ENCODE peak calls at places on chromosomes 5 and 9, in five cellular contexts. One of them, this sample, is unnamed. For H3K4me1, the result is how much of the 10 kb centered on the place peaks cover.

GRCh38 chr5:131538177-131538593 is 96.8 kb downstream of the RAPGEF6 start:
- DNase-seq in ascending aorta: no peak
- DNase-seq in uterus: no peak
- DNase-seq in tibial artery: no peak
- DNase-seq in breast epithelium: no peak
- DNase-seq in this sample: no peak

GRCh38 chr9:107750741-107751521 is 261.4 kb upstream of the KLF4 start:
- DNase-seq in uterus: peak
- DNase-seq in ascending aorta: peak
- DNase-seq in breast epithelium: peak
- DNase-seq in tibial artery: peak
- DNase-seq in this sample: peak

GRCh38 chr9:83623634-83623991 is 670 bp downstream of the IDNK start:
- DNase-seq in breast epithelium: no peak
- DNase-seq in tibial artery: no peak
- DNase-seq in uterus: no peak
- DNase-seq in ascending aorta: no peak
- DNase-seq in this sample: no peak

GRCh38 chr9:128159073-128159783 is 837 bp upstream of the BBLN start:
- DNase-seq in uterus: peak
- DNase-seq in tibial artery: no peak
- DNase-seq in breast epithelium: no peak
- DNase-seq in ascending aorta: no peak
- DNase-seq in this sample: no peak

GRCh38 chr5:93572773-93573626 is 8.0 kb downstream of the NR2F1-AS1 start:
- DNase-seq in ascending aorta: no peak
- DNase-seq in tibial artery: no peak
- DNase-seq in breast epithelium: no peak
- DNase-seq in uterus: no peak
- DNase-seq in this sample: peak

GRCh38 chr9:2605246-2605645 is 16.3 kb upstream of the VLDLR start:
- DNase-seq in tibial artery: no peak
- DNase-seq in uterus: no peak
- DNase-seq in breast epithelium: no peak
- DNase-seq in ascending aorta: no peak
- DNase-seq in this sample: no peak

GRCh38 chr5:154755361-154756202 is at the start of gene LARP1:
- DNase-seq in ascending aorta: no peak
- DNase-seq in tibial artery: no peak
- DNase-seq in uterus: no peak
- DNase-seq in breast epithelium: no peak
- DNase-seq in this sample: peak

GRCh38 chr5:143887302-143887638 is 75.3 kb downstream of the HMHB1 start:
- DNase-seq in tibial artery: peak
- DNase-seq in ascending aorta: no peak
- DNase-seq in breast epithelium: peak
- DNase-seq in uterus: no peak
- DNase-seq in this sample: peak

GRCh38 chr9:131731237-131731995 is 8.5 kb downstream of the RAPGEF1 start:
- DNase-seq in uterus: no peak
- DNase-seq in tibial artery: no peak
- DNase-seq in breast epithelium: no peak
- DNase-seq in ascending aorta: no peak
- DNase-seq in this sample: no peak

GRCh38 chr5:88669314-88669713 is 213.7 kb downstream of the MEF2C start:
- DNase-seq in tibial artery: no peak
- DNase-seq in uterus: no peak
- DNase-seq in breast epithelium: no peak
- DNase-seq in ascending aorta: no peak
- DNase-seq in this sample: no peak

GRCh38 chr9:19618816-19619215 is 170.0 kb downstream of the SLC24A2 start:
- DNase-seq in breast epithelium: no peak
- DNase-seq in uterus: no peak
- DNase-seq in tibial artery: no peak
- DNase-seq in ascending aorta: no peak
- DNase-seq in this sample: no peak

GRCh38 chr5:107310181-107310580 is 360.6 kb downstream of the EFNA5 start:
- DNase-seq in breast epithelium: no peak
- DNase-seq in tibial artery: no peak
- DNase-seq in ascending aorta: no peak
- DNase-seq in uterus: no peak
- DNase-seq in this sample: no peak

GRCh38 chr5:59665086-59665831 is 228.3 kb downstream of the PDE4D start:
- DNase-seq in tibial artery: no peak
- DNase-seq in breast epithelium: no peak
- DNase-seq in ascending aorta: no peak
- DNase-seq in uterus: no peak
- DNase-seq in this sample: no peak

GRCh38 chr5:22754155-22754554 is 99.0 kb downstream of the CDH12 start:
- DNase-seq in uterus: no peak
- DNase-seq in ascending aorta: no peak
- DNase-seq in breast epithelium: no peak
- DNase-seq in tibial artery: no peak
- DNase-seq in this sample: no peak

GRCh38 chr5:170313344-170313743 is 15.8 kb upstream of the LCP2 start:
- DNase-seq in breast epithelium: no peak
- DNase-seq in ascending aorta: no peak
- DNase-seq in uterus: no peak
- DNase-seq in tibial artery: no peak
- DNase-seq in this sample: no peak
- TF ChIP-seq CTCF in breast epithelium: no peak
- TF ChIP-seq CTCF in ascending aorta: no peak
- TF ChIP-seq CTCF in uterus: no peak
- TF ChIP-seq CTCF in tibial artery: no peak
- TF ChIP-seq CTCF in this sample: no peak

GRCh38 chr5:112004867-112005532 is 248.0 kb upstream of the NREP start:
- DNase-seq in ascending aorta: no peak
- DNase-seq in uterus: no peak
- DNase-seq in breast epithelium: no peak
- DNase-seq in tibial artery: no peak
- DNase-seq in this sample: no peak
- H3K4me1 ChIP-seq in ascending aorta: under half
- H3K4me1 ChIP-seq in uterus: under half
- H3K4me1 ChIP-seq in breast epithelium: under half
- H3K4me1 ChIP-seq in tibial artery: under half
- H3K4me1 ChIP-seq in this sample: under half

DNA sequence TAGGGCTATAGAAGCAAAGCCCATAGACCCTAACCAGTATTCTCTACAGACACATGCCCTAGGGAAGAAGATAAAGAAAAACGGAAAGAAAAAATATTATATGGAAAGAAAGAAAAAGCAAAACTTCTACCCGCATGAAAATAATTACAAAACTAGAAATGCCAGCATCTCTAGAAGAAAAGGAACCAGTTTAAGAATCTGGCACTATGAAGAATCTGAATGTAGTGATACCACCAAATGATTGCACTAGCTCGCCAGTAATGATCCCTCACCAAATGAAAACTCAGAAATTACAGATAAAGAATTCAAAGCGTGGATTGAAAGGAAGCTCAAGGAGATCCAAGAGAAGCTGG is 341.9 kb upstream of the GRIA1 start:
- DNase-seq in ascending aorta: no peak
- DNase-seq in tibial artery: no peak
- DNase-seq in breast epithelium: no peak
- DNase-seq in uterus: no peak
- DNase-seq in this sample: no peak
- TF ChIP-seq CTCF in ascending aorta: no peak
- TF ChIP-seq CTCF in tibial artery: no peak
- TF ChIP-seq CTCF in breast epithelium: no peak
- TF ChIP-seq CTCF in uterus: no peak
- TF ChIP-seq CTCF in this sample: no peak

DNA sequence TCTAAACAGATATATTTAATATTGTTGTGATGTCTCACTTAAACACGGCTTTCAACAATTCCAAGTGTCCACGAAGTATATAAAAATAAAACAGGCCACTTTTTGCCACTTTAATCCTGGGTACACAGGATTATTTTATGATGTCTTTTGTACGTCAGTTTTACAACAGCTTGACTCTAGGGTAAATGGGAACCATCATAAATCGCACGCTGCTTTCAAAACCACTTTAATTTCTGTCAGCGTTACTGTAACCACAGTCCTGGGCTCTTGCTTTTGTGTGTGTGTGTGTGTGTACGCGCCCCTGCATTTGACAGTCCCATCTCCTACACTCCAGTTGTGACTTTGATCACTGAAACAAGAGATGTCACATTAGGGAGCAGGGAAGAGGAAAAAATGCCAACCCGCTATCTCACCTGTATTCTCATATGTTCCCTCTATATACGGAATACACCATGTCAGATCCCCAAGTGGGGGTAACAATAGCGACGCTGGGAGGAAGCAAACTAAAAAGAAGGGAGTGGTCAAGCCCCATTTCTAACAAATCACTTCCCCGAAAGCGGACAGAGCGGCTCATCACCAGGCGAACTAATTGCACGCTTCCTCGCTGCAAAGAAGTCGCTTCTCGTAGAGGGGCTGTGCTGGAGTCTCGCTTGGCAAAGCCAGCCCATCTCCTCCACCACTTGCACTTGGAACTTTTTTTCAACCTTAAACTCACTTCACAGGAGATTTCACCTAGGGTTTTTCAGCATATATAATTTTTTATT is 1.1 kb downstream of the BNC2 start:
- DNase-seq in breast epithelium: no peak
- DNase-seq in uterus: peak
- DNase-seq in tibial artery: peak
- DNase-seq in ascending aorta: no peak
- DNase-seq in this sample: no peak
- H3K4me1 ChIP-seq in breast epithelium: under half
- H3K4me1 ChIP-seq in uterus: under half
- H3K4me1 ChIP-seq in tibial artery: under half
- H3K4me1 ChIP-seq in ascending aorta: under half
- H3K4me1 ChIP-seq in this sample: under half

GRCh38 chr9:136776947-136777346 is 12.6 kb upstream of the LCN15 start:
- DNase-seq in ascending aorta: no peak
- DNase-seq in tibial artery: no peak
- DNase-seq in uterus: no peak
- DNase-seq in breast epithelium: no peak
- DNase-seq in this sample: no peak
- TF ChIP-seq CTCF in ascending aorta: no peak
- TF ChIP-seq CTCF in tibial artery: no peak
- TF ChIP-seq CTCF in uterus: no peak
- TF ChIP-seq CTCF in breast epithelium: no peak
- TF ChIP-seq CTCF in this sample: no peak

GRCh38 chr5:42461033-42461432 is 37.8 kb downstream of the GHR start:
- DNase-seq in tibial artery: no peak
- DNase-seq in uterus: no peak
- DNase-seq in breast epithelium: no peak
- DNase-seq in ascending aorta: no peak
- DNase-seq in this sample: no peak
- H3K4me1 ChIP-seq in tibial artery: under half
- H3K4me1 ChIP-seq in uterus: under half
- H3K4me1 ChIP-seq in breast epithelium: under half
- H3K4me1 ChIP-seq in ascending aorta: under half
- H3K4me1 ChIP-seq in this sample: under half

GRCh38 chr5:161077895-161078566 is 226.0 kb upstream of the ATP10B start:
- DNase-seq in uterus: no peak
- DNase-seq in tibial artery: no peak
- DNase-seq in breast epithelium: no peak
- DNase-seq in ascending aorta: no peak
- DNase-seq in this sample: no peak
- TF ChIP-seq CTCF in uterus: no peak
- TF ChIP-seq CTCF in tibial artery: no peak
- TF ChIP-seq CTCF in breast epithelium: no peak
- TF ChIP-seq CTCF in ascending aorta: no peak
- TF ChIP-seq CTCF in this sample: no peak

GRCh38 chr5:140214831-140215230 is 39.8 kb downstream of the CYSTM1 start:
- DNase-seq in uterus: no peak
- DNase-seq in tibial artery: no peak
- DNase-seq in ascending aorta: no peak
- DNase-seq in breast epithelium: no peak
- DNase-seq in this sample: no peak

GRCh38 chr5:140216468-140217074 is 41.6 kb downstream of the CYSTM1 start:
- DNase-seq in uterus: no peak
- DNase-seq in breast epithelium: no peak
- DNase-seq in ascending aorta: no peak
- DNase-seq in tibial artery: no peak
- DNase-seq in this sample: no peak

GRCh38 chr5:140220032-140220697 is 45.2 kb downstream of the CYSTM1 start:
- DNase-seq in uterus: no peak
- DNase-seq in ascending aorta: no peak
- DNase-seq in breast epithelium: no peak
- DNase-seq in tibial artery: no peak
- DNase-seq in this sample: no peak

GRCh38 chr5:140219068-140219971 is 44.3 kb downstream of the CYSTM1 start:
- DNase-seq in tibial artery: no peak
- DNase-seq in breast epithelium: no peak
- DNase-seq in uterus: no peak
- DNase-seq in ascending aorta: no peak
- DNase-seq in this sample: peak

DNA sequence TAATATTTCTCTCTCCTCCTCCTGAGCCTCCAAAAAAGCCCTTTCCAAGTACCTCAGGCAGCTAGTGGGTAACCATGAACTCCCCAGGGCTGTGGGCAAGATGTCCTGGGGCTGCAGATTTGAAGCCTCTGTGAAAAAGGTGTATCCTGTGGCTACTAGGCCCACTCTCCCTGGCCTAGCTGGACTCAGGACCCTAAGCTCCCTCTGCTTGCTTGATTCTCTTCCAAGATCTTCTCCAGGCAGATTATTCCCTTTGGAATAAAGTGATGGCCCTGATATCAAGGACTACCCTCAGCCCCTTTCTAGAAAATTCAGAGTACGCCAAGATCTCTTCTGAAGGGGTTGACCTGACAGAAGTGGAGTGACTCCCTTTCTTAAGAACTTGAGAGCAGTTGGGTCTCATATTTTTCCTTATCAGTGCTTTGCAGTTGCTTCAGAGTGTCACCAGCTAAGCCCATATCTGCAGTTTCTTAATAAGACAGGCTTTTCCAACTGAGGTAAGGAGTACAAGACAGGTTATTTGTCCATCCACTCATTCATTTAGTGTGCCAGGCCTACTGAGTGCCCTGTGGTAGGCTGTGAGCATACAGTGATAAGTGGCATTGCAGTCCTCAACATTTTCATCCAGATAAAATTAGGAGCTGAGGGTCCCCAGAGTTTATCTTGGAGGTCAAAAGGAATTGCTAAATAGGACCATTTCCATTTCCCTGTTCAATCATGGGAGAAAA is 42.5 kb downstream of the CYSTM1 start:
- DNase-seq in uterus: no peak
- DNase-seq in breast epithelium: no peak
- DNase-seq in ascending aorta: no peak
- DNase-seq in tibial artery: no peak
- DNase-seq in this sample: no peak
- H3K4me1 ChIP-seq in uterus: under half
- H3K4me1 ChIP-seq in breast epithelium: under half
- H3K4me1 ChIP-seq in ascending aorta: under half
- H3K4me1 ChIP-seq in tibial artery: under half
- H3K4me1 ChIP-seq in this sample: half or more

This sample was measured in pancreas.